ENCODE peak calls at places on chromosomes 4 and X, in four cellular contexts. E, J, G and B are unnamed samples.

GRCh38 chr4:76753814-76754213 is 144.1 kb downstream of the SOWAHB start:
- DNase-seq in E (no peak), J (no peak), G (no peak), B (no peak)

GRCh38 chr4:177190995-177191568 is 118.6 kb upstream of the NEIL3 start:
- DNase-seq in G (no peak), J (no peak), E (no peak), B (peak)

GRCh38 chr4:144463236-144463635 is 182.7 kb upstream of the HHIP start:
- DNase-seq in E (no peak), J (no peak), G (no peak), B (no peak)

GRCh38 chrX:24025741-24026402 is 1.1 kb downstream of the KLHL15 start:
- DNase-seq in G (no peak), E (no peak), J (peak), B (peak)

GRCh38 chr4:101977096-101977495 is 186.6 kb downstream of the BANK1 start:
- DNase-seq in J (no peak), E (no peak), G (no peak), B (peak)

GRCh38 chr4:4519296-4519898 is 22.5 kb downstream of the STX18 start:
- DNase-seq in E (no peak), J (no peak), G (peak), B (peak)

GRCh38 chrX:123731258-123731986 is 1.4 kb downstream of the THOC2 start:
- DNase-seq in J (no peak), G (peak), E (no peak), B (peak)

GRCh38 chrX:111869639-111870034 is 6.3 kb upstream of the TRPC5OS start:
- DNase-seq in J (peak), E (no peak), G (peak), B (peak)

GRCh38 chrX:11579856-11580595 is 85.7 kb downstream of the ARHGAP6 start:
- DNase-seq in J (no peak), G (no peak), E (no peak), B (no peak)

GRCh38 chrX:40483502-40483901 is 97.3 kb upstream of the ATP6AP2 start:
- DNase-seq in G (no peak), J (no peak), E (no peak), B (no peak)

GRCh38 chr4:103008875-103009729 is 10.4 kb downstream of the SLC9B1 start:
- DNase-seq in E (peak), G (peak), J (no peak), B (peak)

GRCh38 chr4:25882226-25882625 is 19.4 kb upstream of the SEL1L3 start:
- DNase-seq in G (no peak), E (no peak), J (no peak), B (no peak)

GRCh38 chrX:103919336-103919682 is 43.1 kb upstream of the TMSB15B start:
- DNase-seq in G (no peak), E (no peak), J (no peak), B (peak)

GRCh38 chr4:164872481-164872880 is 4.5 kb upstream of the APELA start:
- DNase-seq in J (no peak), E (no peak), G (no peak), B (no peak)

GRCh38 chr4:116070283-116070682 is 956.9 kb upstream of the NDST4 start:
- DNase-seq in G (no peak), J (no peak), E (no peak), B (no peak)

GRCh38 chrX:69037786-69038185 is 127.5 kb downstream of the PJA1 start:
- DNase-seq in J (peak), G (no peak), E (no peak), B (no peak)

GRCh38 chr4:87026795-87027495 is 92.1 kb downstream of the AFF1 start:
- DNase-seq in E (no peak), G (no peak), J (no peak), B (no peak)

GRCh38 chrX:49079489-49080428 is at the start of gene WDR45:
- DNase-seq in J (peak), E (peak), G (peak), B (peak)

GRCh38 chr4:53730431-53730830 is 139.1 kb upstream of the LNX1 start:
- DNase-seq in G (no peak), J (no peak), E (no peak), B (no peak)

GRCh38 chr4:98624642-98625041 is 33.8 kb downstream of the TSPAN5 start:
- DNase-seq in E (no peak), G (no peak), J (no peak), B (no peak)

GRCh38 chr4:2940267-2941137 is 22.7 kb downstream of the NOP14 start:
- DNase-seq in J (no peak), E (no peak), G (no peak), B (no peak)

GRCh38 chr4:23728393-23728792 is 161.5 kb downstream of the PPARGC1A start:
- DNase-seq in G (no peak), E (no peak), J (no peak), B (peak)
- TF ChIP-seq RNF2 in G (no peak), E (no peak), J (no peak), B (no peak)

GRCh38 chrX:312621-313331 is 5.8 kb downstream of the GTPBP6 start:
- DNase-seq in J (no peak), G (no peak), E (no peak), B (no peak)

GRCh38 chrX:311156-312129 is 7.2 kb downstream of the GTPBP6 start:
- DNase-seq in E (no peak), G (no peak), J (no peak), B (no peak)

GRCh38 chrX:308821-309520 is 9.6 kb downstream of the GTPBP6 start:
- DNase-seq in E (no peak), J (no peak), G (no peak), B (no peak)

GRCh38 chrX:313546-313945 is 5.0 kb downstream of the GTPBP6 start:
- DNase-seq in E (no peak), G (no peak), J (no peak), B (no peak)

DNA sequence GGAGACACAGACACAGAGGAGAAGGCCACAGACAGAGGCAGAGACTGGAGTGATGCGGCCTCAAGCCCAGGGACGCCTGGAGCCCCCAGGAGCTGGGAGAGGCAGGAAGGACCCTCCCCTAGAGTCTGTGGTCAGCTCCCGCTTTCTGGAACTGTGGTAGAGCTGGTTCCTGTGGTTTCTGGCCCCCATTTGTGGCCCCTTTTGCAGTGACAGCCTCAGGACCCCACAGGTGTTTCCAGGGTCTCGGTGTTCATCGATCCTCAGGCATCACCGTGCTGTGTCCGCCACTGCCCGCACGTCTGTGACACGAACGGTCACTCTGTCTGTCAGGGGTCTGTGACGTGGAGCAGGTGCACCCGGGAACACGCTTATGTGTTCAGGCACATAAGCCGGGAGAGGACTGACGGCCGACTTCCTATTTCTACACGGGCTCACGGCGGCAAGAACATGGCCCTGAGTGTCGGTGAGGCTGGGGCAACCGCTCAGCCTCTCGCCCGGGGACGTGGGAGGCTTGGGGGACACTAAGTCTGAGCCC is 7.9 kb downstream of the GTPBP6 start:
- DNase-seq in E (no peak), J (no peak), G (no peak), B (no peak)
- TF ChIP-seq HDAC2 in E (no peak), J (no peak), G (no peak), B (no peak)

DNA sequence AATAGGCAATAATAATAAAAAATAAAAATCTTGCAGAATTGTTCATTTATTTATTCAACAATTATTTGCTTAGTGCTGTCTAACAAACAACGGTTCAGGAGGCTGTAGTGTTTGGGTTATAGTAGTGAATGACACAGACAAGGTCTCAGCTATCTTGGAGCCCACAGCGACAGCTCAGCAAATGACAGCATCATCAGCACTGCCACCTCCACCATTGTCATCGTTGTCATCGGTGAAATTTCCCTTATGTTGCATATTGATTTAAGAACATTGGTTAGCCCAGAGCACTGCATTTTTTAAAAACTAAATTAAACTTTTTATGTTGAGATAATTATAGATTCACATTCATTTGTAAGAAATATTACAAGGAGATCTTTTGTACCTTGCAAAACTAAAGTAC is 79.9 kb downstream of the TRAPPC11 start:
- DNase-seq in E (no peak), J (no peak), G (no peak), B (no peak)
- TF ChIP-seq RNF2 in E (no peak), J (no peak), G (no peak), B (no peak)

GRCh38 chrX:153387345-153387744 is 13.8 kb downstream of the PNMA6E start:
- DNase-seq in E (no peak), G (no peak), J (no peak), B (no peak)
- TF ChIP-seq HDAC2 in E (no peak), G (no peak), J (no peak), B (no peak)

GRCh38 chr4:8079031-8079885 is 79.4 kb downstream of the ABLIM2 start:
- DNase-seq in J (no peak), G (peak), E (no peak), B (peak)
- TF ChIP-seq RNF2 in J (no peak), G (no peak), E (no peak), B (no peak)

DNA sequence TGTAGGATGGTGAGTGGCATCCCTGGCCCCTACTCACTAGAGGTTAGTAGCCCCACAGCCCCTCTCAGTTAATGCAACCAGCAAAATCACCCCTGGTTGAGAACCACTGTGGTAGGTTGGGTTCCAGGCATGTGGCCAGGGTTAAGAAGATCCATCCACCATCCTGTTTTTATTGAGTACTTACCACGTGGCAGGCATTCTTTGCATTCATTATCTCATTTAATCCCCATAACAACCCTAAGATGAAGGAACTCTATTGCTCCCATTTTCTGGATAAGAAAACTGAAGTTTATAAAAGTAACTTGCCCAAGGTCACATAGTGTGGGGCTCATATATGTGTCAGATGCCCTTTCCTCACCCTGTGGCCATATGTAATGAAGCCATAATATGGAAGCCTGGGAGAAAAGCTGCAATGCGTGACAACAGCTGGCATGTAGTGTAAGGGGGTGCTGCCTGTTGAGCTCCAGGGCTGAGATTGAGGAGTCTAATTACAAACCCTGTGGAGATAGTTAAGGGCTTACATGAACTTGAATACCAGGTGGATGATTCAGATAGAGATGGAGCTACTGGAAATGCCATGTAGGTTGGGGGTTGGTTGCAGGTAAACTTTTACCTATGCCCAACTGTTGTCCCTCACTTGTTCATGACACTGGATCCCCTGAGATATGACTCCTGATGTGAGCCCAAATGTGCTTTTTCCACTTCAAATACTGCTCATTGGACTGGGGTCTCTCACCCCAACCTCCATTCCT is 100.2 kb upstream of the PGRMC2 start:
- DNase-seq in E (no peak), J (no peak), G (no peak), B (no peak)
- TF ChIP-seq HDAC2 in E (no peak), J (no peak), G (no peak), B (no peak)

GRCh38 chr4:34850983-34851382 is 1393.3 kb downstream of the ARAP2 start:
- DNase-seq in E (no peak), G (no peak), J (no peak), B (peak)
- TF ChIP-seq RNF2 in E (no peak), G (no peak), J (no peak), B (no peak)

DNA sequence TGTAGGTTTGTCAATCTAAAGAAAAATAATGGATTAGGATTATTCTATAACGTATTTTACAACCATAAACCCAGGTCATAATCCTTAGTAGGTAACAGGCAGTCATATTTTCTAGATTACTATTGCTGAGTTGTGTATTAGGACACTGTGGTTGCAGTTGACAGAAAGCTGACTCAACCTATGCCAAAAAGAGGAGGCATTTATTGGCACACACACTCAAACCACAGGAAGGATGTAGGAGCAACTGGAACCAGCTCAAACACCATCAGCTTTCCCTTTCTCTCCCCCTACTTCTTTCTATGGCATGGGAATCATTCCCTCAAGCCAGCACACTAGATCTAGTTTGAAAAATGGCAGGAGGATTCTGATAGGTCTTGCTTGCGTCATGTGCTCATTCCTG is 136.4 kb upstream of the FAM9C start:
- DNase-seq in G (no peak), J (no peak), E (no peak), B (no peak)
- TF ChIP-seq HDAC2 in G (no peak), J (no peak), E (no peak), B (no peak)

GRCh38 chrX:45191383-45191782 is 9.3 kb downstream of the DIPK2B start:
- DNase-seq in G (no peak), E (no peak), J (no peak), B (no peak)
- TF ChIP-seq RNF2 in G (no peak), E (no peak), J (no peak), B (no peak)